ENCODE peak calls at places on chromosome 16, in nine cellular contexts. A, M, Z, R, L, V, Q, T and I are unnamed samples.

GRCh38 chr16:89448656-89449055 is 41.7 kb downstream of the ANKRD11 start:
- DNase-seq in R (no peak), M (no peak), T (no peak), Q (no peak), V (no peak), A (no peak), Z (no peak), L (no peak), I (no peak)

GRCh38 chr16:74606521-74607309 is at the start of gene GLG1:
- DNase-seq in R (peak; percentile 93), M (peak; percentile 89), A (peak; percentile 93), Q (peak; percentile 49), Z (peak; percentile 82), L (peak; percentile 93), T (peak; percentile 61), V (peak; percentile 88), I (peak; percentile 54)

GRCh38 chr16:66069576-66069975 is 296.9 kb upstream of the CDH5 start:
- DNase-seq in T (no peak), L (no peak), Z (no peak), V (no peak), A (no peak), M (no peak), R (no peak), Q (no peak), I (no peak)

GRCh38 chr16:83903739-83904138 is 4.8 kb downstream of the MLYCD start:
- DNase-seq in T (no peak), A (peak; percentile 51), Z (no peak), M (no peak), V (peak; percentile 34), Q (no peak), L (no peak), R (peak; percentile 79), I (peak; percentile 26)

GRCh38 chr16:48609453-48610023 is 442 bp downstream of the N4BP1 start:
- DNase-seq in V (peak; percentile 44), T (no peak), Z (peak; percentile 53), R (no peak), A (peak; percentile 83), M (peak; percentile 61), Q (no peak), L (peak; percentile 34), I (no peak)

GRCh38 chr16:84992700-84993075 is 18.6 kb downstream of the ZDHHC7 start:
- DNase-seq in A (no peak), Z (no peak), Q (no peak), M (no peak), T (no peak), R (no peak), V (no peak), L (peak; percentile 57), I (no peak)

GRCh38 chr16:87297918-87298631 is 19.1 kb downstream of the C16orf95 start:
- DNase-seq in Z (no peak), L (no peak), Q (no peak), R (peak; percentile 61), M (peak; percentile 76), V (no peak), A (peak; percentile 30), T (no peak), I (no peak)

GRCh38 chr16:81697321-81697885 is 81.7 kb upstream of the PLCG2 start:
- DNase-seq in A (peak; percentile 50), T (no peak), V (peak; percentile 46), Q (no peak), M (peak; percentile 60), R (peak; percentile 64), Z (no peak), L (peak; percentile 72), I (peak; percentile 43)

GRCh38 chr16:239948-240277 is 5.3 kb downstream of the FAM234A start:
- DNase-seq in Z (no peak), L (no peak), Q (no peak), V (peak; percentile 5), R (peak; percentile 36), M (no peak), T (no peak), A (no peak), I (no peak)

GRCh38 chr16:49631521-49632041 is 224.3 kb downstream of the ZNF423 start:
- DNase-seq in R (peak; percentile 48), T (no peak), A (no peak), V (peak; percentile 7), Q (no peak), M (no peak), Z (no peak), L (no peak), I (no peak)

GRCh38 chr16:49621240-49622083 is 234.4 kb downstream of the ZNF423 start:
- DNase-seq in M (no peak), V (no peak), A (no peak), L (no peak), T (no peak), R (no peak), Z (no peak), Q (no peak), I (no peak)

GRCh38 chr16:87407511-87408112 is 15.5 kb downstream of the MAP1LC3B start:
- DNase-seq in L (peak; percentile 55), M (no peak), Q (peak; percentile 59), T (no peak), Z (no peak), A (no peak), R (no peak), V (no peak), I (no peak)

GRCh38 chr16:82701302-82702022 is 74.7 kb downstream of the CDH13 start:
- DNase-seq in V (no peak), T (no peak), R (no peak), Z (no peak), A (no peak), M (no peak), L (peak; percentile 31), Q (no peak), I (no peak)

GRCh38 chr16:78183886-78184553 is 84.6 kb downstream of the WWOX start:
- DNase-seq in M (peak; percentile 31), Z (no peak), T (no peak), Q (no peak), V (peak; percentile 28), L (peak; percentile 2), R (peak; percentile 12), A (peak; percentile 90), I (peak; percentile 31)

GRCh38 chr16:31875112-31875803 is 1.7 kb downstream of the ZNF267 start:
- DNase-seq in L (peak; percentile 41), Z (no peak), Q (no peak), T (no peak), R (peak; percentile 29), A (peak; percentile 10), M (no peak), V (no peak), I (no peak)

GRCh38 chr16:27290582-27290981 is 22.0 kb upstream of the NSMCE1 start:
- DNase-seq in Q (no peak), V (no peak), L (no peak), M (no peak), R (no peak), T (no peak), A (no peak), Z (no peak), I (no peak)

GRCh38 chr16:72073831-72074230 is 10.8 kb downstream of the HPR start:
- DNase-seq in M (no peak), L (no peak), T (no peak), Q (no peak), Z (no peak), R (no peak), A (no peak), V (peak; percentile 65), I (peak; percentile 37)

GRCh38 chr16:68948230-68948910 is 105.0 kb downstream of the TANGO6 start:
- DNase-seq in V (no peak), T (no peak), Z (no peak), R (no peak), L (no peak), Q (no peak), M (no peak), A (no peak), I (no peak)

GRCh38 chr16:81975637-81976036 is 35.6 kb downstream of the SDR42E1 start:
- DNase-seq in R (no peak), Z (no peak), T (no peak), L (no peak), M (no peak), Q (no peak), A (no peak), V (no peak), I (no peak)

GRCh38 chr16:9969580-9969979 is 212.6 kb downstream of the GRIN2A start:
- DNase-seq in A (no peak), Z (no peak), Q (no peak), L (no peak), R (no peak), T (no peak), V (no peak), M (no peak), I (no peak)

GRCh38 chr16:85868495-85868894 is 30.5 kb upstream of the IRF8 start:
- DNase-seq in R (no peak), Z (no peak), M (no peak), L (no peak), T (no peak), Q (no peak), A (no peak), V (no peak), I (no peak)

GRCh38 chr16:22216191-22216831 is 10.2 kb downstream of the EEF2K start:
- DNase-seq in L (peak; percentile 45), Z (no peak), V (no peak), Q (no peak), R (no peak), T (no peak), A (no peak), M (no peak), I (no peak)

GRCh38 chr16:57565461-57565860 is 23.0 kb downstream of the ADGRG5 start:
- DNase-seq in A (no peak), Z (no peak), V (no peak), L (no peak), Q (no peak), R (no peak), M (no peak), T (no peak), I (no peak)

GRCh38 chr16:82263456-82264159 is 93.6 kb upstream of the MPHOSPH6 start:
- DNase-seq in V (peak; percentile 22), Q (no peak), Z (no peak), A (peak; percentile 41), M (peak; percentile 67), R (peak; percentile 71), L (peak; percentile 41), T (no peak), I (peak; percentile 30)

GRCh38 chr16:3004781-3005284 is 7.9 kb upstream of the CLDN9 start:
- DNase-seq in T (no peak), Z (no peak), A (peak; percentile 68), L (no peak), R (no peak), M (no peak), Q (no peak), V (no peak), I (no peak)

GRCh38 chr16:65757064-65757463 is 609.4 kb upstream of the CDH5 start:
- DNase-seq in M (no peak), A (no peak), Q (no peak), Z (no peak), T (no peak), V (no peak), L (peak; percentile 34), R (no peak), I (no peak)

GRCh38 chr16:78563905-78564304 is 464.5 kb downstream of the WWOX start:
- DNase-seq in T (no peak), R (no peak), Z (no peak), A (no peak), Q (no peak), V (no peak), M (no peak), L (no peak), I (no peak)

GRCh38 chr16:17252064-17252463 is 218.7 kb downstream of the XYLT1 start:
- DNase-seq in R (no peak), Q (no peak), T (no peak), Z (no peak), V (no peak), L (no peak), A (no peak), M (no peak), I (no peak)